ENCODE peak calls at places on chromosomes 4 and X, in six cellular contexts. One of them, this sample, is unnamed.

GRCh38 chr4:1245481-1246051 is 3.4 kb downstream of the CTBP1 start:
- DNase-seq in AG20443: peak
- DNase-seq in LoVo: no peak
- DNase-seq in iPS-NIHi11: no peak
- DNase-seq in colonic mucosa: no peak
- DNase-seq in lower leg skin: peak
- DNase-seq in this sample: no peak

GRCh38 chr4:22491939-22492338 is 23.9 kb downstream of the ADGRA3 start:
- DNase-seq in AG20443: no peak
- DNase-seq in LoVo: no peak
- DNase-seq in iPS-NIHi11: peak
- DNase-seq in colonic mucosa: no peak
- DNase-seq in lower leg skin: no peak
- DNase-seq in this sample: no peak

GRCh38 chr4:140935259-140935658 is 179.1 kb upstream of the TBC1D9 start:
- DNase-seq in AG20443: no peak
- DNase-seq in LoVo: no peak
- DNase-seq in iPS-NIHi11: no peak
- DNase-seq in colonic mucosa: no peak
- DNase-seq in lower leg skin: no peak
- DNase-seq in this sample: no peak

GRCh38 chrX:97756879-97757278 is 873.2 kb downstream of the RPA4 start:
- DNase-seq in AG20443: no peak
- DNase-seq in LoVo: no peak
- DNase-seq in iPS-NIHi11: no peak
- DNase-seq in colonic mucosa: no peak
- DNase-seq in lower leg skin: no peak
- DNase-seq in this sample: no peak

GRCh38 chrX:80667967-80668366 is 141.7 kb downstream of the BRWD3 start:
- DNase-seq in AG20443: no peak
- DNase-seq in LoVo: no peak
- DNase-seq in iPS-NIHi11: no peak
- DNase-seq in colonic mucosa: no peak
- DNase-seq in lower leg skin: no peak
- DNase-seq in this sample: no peak

GRCh38 chr4:137994858-137995257 is 247.3 kb downstream of the SLC7A11 start:
- DNase-seq in AG20443: peak
- DNase-seq in LoVo: no peak
- DNase-seq in iPS-NIHi11: no peak
- DNase-seq in colonic mucosa: no peak
- DNase-seq in lower leg skin: no peak
- DNase-seq in this sample: no peak

GRCh38 chrX:20974326-20974725 is 399.9 kb upstream of the CNKSR2 start:
- DNase-seq in AG20443: no peak
- DNase-seq in LoVo: no peak
- DNase-seq in iPS-NIHi11: no peak
- DNase-seq in colonic mucosa: no peak
- DNase-seq in lower leg skin: no peak
- DNase-seq in this sample: peak

GRCh38 chr4:40254961-40255721 is 58.3 kb downstream of the RHOH start:
- DNase-seq in AG20443: no peak
- DNase-seq in LoVo: peak
- DNase-seq in iPS-NIHi11: no peak
- DNase-seq in colonic mucosa: no peak
- DNase-seq in lower leg skin: no peak
- DNase-seq in this sample: no peak

GRCh38 chr4:5785806-5786680 is 75.0 kb downstream of the EVC start:
- DNase-seq in AG20443: peak
- DNase-seq in LoVo: no peak
- DNase-seq in iPS-NIHi11: no peak
- DNase-seq in colonic mucosa: no peak
- DNase-seq in lower leg skin: peak
- DNase-seq in this sample: no peak

GRCh38 chrX:13420545-13421183 is 100.8 kb upstream of the ATXN3L start:
- DNase-seq in AG20443: no peak
- DNase-seq in LoVo: no peak
- DNase-seq in iPS-NIHi11: no peak
- DNase-seq in colonic mucosa: no peak
- DNase-seq in lower leg skin: no peak
- DNase-seq in this sample: no peak

GRCh38 chrX:12701625-12702024 is 89.6 kb upstream of the PRPS2 start:
- DNase-seq in AG20443: peak
- DNase-seq in LoVo: peak
- DNase-seq in iPS-NIHi11: peak
- DNase-seq in colonic mucosa: peak
- DNase-seq in lower leg skin: no peak
- DNase-seq in this sample: peak

GRCh38 chr4:153781717-153782416 is 7.0 kb downstream of the SFRP2 start:
- DNase-seq in AG20443: peak
- DNase-seq in LoVo: no peak
- DNase-seq in iPS-NIHi11: no peak
- DNase-seq in colonic mucosa: no peak
- DNase-seq in lower leg skin: no peak
- DNase-seq in this sample: no peak

GRCh38 chr4:12861422-12861821 is 622.7 kb downstream of the RAB28 start:
- DNase-seq in AG20443: no peak
- DNase-seq in LoVo: no peak
- DNase-seq in iPS-NIHi11: no peak
- DNase-seq in colonic mucosa: no peak
- DNase-seq in lower leg skin: no peak
- DNase-seq in this sample: no peak

GRCh38 chr4:142036795-142037583 is 400.6 kb downstream of the IL15 start:
- DNase-seq in AG20443: peak
- DNase-seq in LoVo: no peak
- DNase-seq in iPS-NIHi11: no peak
- DNase-seq in colonic mucosa: no peak
- DNase-seq in lower leg skin: no peak
- DNase-seq in this sample: no peak

GRCh38 chr4:73208376-73208775 is 50.2 kb downstream of the ANKRD17 start:
- DNase-seq in AG20443: peak
- DNase-seq in LoVo: no peak
- DNase-seq in iPS-NIHi11: no peak
- DNase-seq in colonic mucosa: no peak
- DNase-seq in lower leg skin: no peak
- DNase-seq in this sample: no peak

GRCh38 chr4:102663073-102663472 is 97.7 kb downstream of the MANBA start:
- DNase-seq in AG20443: peak
- DNase-seq in LoVo: no peak
- DNase-seq in iPS-NIHi11: no peak
- DNase-seq in colonic mucosa: no peak
- DNase-seq in lower leg skin: no peak
- DNase-seq in this sample: no peak

GRCh38 chr4:180960758-180961401 is 1282.3 kb upstream of the TENM3 start:
- DNase-seq in AG20443: peak
- DNase-seq in LoVo: no peak
- DNase-seq in iPS-NIHi11: no peak
- DNase-seq in colonic mucosa: no peak
- DNase-seq in lower leg skin: no peak
- DNase-seq in this sample: no peak

GRCh38 chrX:134999469-134999868 is 8.7 kb downstream of the SMIM10 start:
- DNase-seq in AG20443: peak
- DNase-seq in LoVo: peak
- DNase-seq in iPS-NIHi11: no peak
- DNase-seq in colonic mucosa: no peak
- DNase-seq in lower leg skin: no peak
- DNase-seq in this sample: peak

GRCh38 chr4:113471141-113471860 is 290.2 kb downstream of the CAMK2D start:
- DNase-seq in AG20443: peak
- DNase-seq in LoVo: no peak
- DNase-seq in iPS-NIHi11: no peak
- DNase-seq in colonic mucosa: no peak
- DNase-seq in lower leg skin: no peak
- DNase-seq in this sample: no peak

GRCh38 chr4:149292422-149293055 is 523.1 kb downstream of the IQCM start:
- DNase-seq in AG20443: no peak
- DNase-seq in LoVo: no peak
- DNase-seq in iPS-NIHi11: no peak
- DNase-seq in colonic mucosa: no peak
- DNase-seq in lower leg skin: no peak
- DNase-seq in this sample: no peak

GRCh38 chr4:53479731-53480525 is 102.5 kb downstream of the FIP1L1 start:
- DNase-seq in AG20443: peak
- DNase-seq in LoVo: no peak
- DNase-seq in iPS-NIHi11: no peak
- DNase-seq in colonic mucosa: no peak
- DNase-seq in lower leg skin: no peak
- DNase-seq in this sample: no peak

This sample was measured in NCI-H460.